ENCODE peak calls at places on chromosomes 7 and 10, in five cellular contexts. C is astrocyte, N is pancreas, M is A549, X is RWPE1. F is an unnamed sample.

GRCh38 chr7:114922652-114923402 is 933 bp downstream of the MDFIC start:
- DNase-seq in C (peak), N (peak), X (peak), M (peak), F (peak)

GRCh38 chr10:131569851-131570715 is 258.6 kb upstream of the TCERG1L start:
- DNase-seq in M (no peak), N (no peak), C (no peak), X (no peak), F (no peak)

GRCh38 chr7:149816267-149816751 is 21.9 kb upstream of the ZNF862 start:
- DNase-seq in X (no peak), N (peak), M (no peak), C (no peak), F (no peak)

GRCh38 chr7:162583-163297 is 29.6 kb upstream of the FAM20C start:
- DNase-seq in X (no peak), M (no peak), C (no peak), N (peak), F (no peak)

GRCh38 chr10:113113241-113113640 is 163.2 kb downstream of the TCF7L2 start:
- DNase-seq in X (no peak), N (no peak), C (no peak), M (no peak), F (no peak)

GRCh38 chr7:19117081-19117869 is at the start of gene TWIST1:
- DNase-seq in C (peak), N (peak), X (peak), M (peak), F (no peak)

GRCh38 chr7:87416682-87417587 is 58.5 kb downstream of the ABCB4 start:
- DNase-seq in X (peak), N (peak), C (peak), M (peak), F (peak)

GRCh38 chr7:111858331-111858730 is 296.0 kb upstream of the IMMP2L start:
- DNase-seq in X (no peak), C (no peak), M (no peak), N (no peak), F (no peak)

GRCh38 chr7:44144426-44144967 is 3.4 kb upstream of the MYL7 start:
- DNase-seq in X (no peak), N (no peak), M (no peak), C (no peak), F (no peak)

GRCh38 chr10:77925410-77925794 is 1.2 kb downstream of the DLG5 start:
- DNase-seq in C (no peak), M (peak), N (no peak), X (peak), F (no peak)

GRCh38 chr10:21340341-21340740 is 185.1 kb downstream of the SKIDA1 start:
- DNase-seq in M (no peak), X (no peak), N (no peak), C (no peak), F (no peak)

GRCh38 chr10:117461766-117462423 is 80.7 kb upstream of the EMX2 start:
- DNase-seq in M (peak), N (no peak), C (peak), X (peak), F (no peak)

GRCh38 chr7:5284304-5285281 is 1.9 kb downstream of the SLC29A4 start:
- DNase-seq in M (peak), X (no peak), N (peak), C (no peak), F (peak)

GRCh38 chr7:149884016-149884415 is 10.2 kb downstream of the ATP6V0E2 start:
- DNase-seq in M (no peak), N (peak), C (no peak), X (no peak), F (peak)

GRCh38 chr7:66326501-66327180 is 121.5 kb downstream of the TPST1 start:
- DNase-seq in X (no peak), M (no peak), C (peak), N (no peak), F (no peak)

GRCh38 chr10:73113543-73113942 is 3.3 kb downstream of the NUDT13 start:
- DNase-seq in N (no peak), C (no peak), M (no peak), X (no peak), F (no peak)

GRCh38 chr10:73117976-73118743 is 7.9 kb downstream of the NUDT13 start:
- DNase-seq in X (peak), C (peak), N (no peak), M (peak), F (no peak)

GRCh38 chr10:73119952-73120351 is 9.7 kb downstream of the NUDT13 start:
- DNase-seq in N (no peak), X (no peak), M (no peak), C (no peak), F (no peak)

GRCh38 chr10:73119457-73119856 is 9.2 kb downstream of the NUDT13 start:
- DNase-seq in M (no peak), N (no peak), C (no peak), X (no peak), F (no peak)

GRCh38 chr10:73116017-73116416 is 5.8 kb downstream of the NUDT13 start:
- DNase-seq in N (no peak), C (no peak), X (no peak), M (no peak), F (no peak)
- H3K27ac ChIP-seq in N (no peak), C (no peak), X (no peak), M (no peak), F (no peak)

GRCh38 chr10:19817251-19818046 is 1.2 kb downstream of the PLXDC2 start:
- DNase-seq in N (peak), X (no peak), M (no peak), C (no peak), F (no peak)
- TF ChIP-seq CTCF in N (no peak), X (peak), M (no peak), C (no peak), F (no peak)

GRCh38 chr7:151699920-151700319 is 177.0 kb downstream of the PRKAG2 start:
- DNase-seq in X (no peak), C (peak), N (no peak), M (no peak), F (no peak)
- H3K27ac ChIP-seq in X (no peak), C (peak), N (no peak), M (peak), F (no peak)

GRCh38 chr7:71439316-71439715 is 307.4 kb downstream of the GALNT17 start:
- DNase-seq in C (no peak), X (no peak), N (no peak), M (no peak), F (no peak)
- TF ChIP-seq CTCF in C (no peak), X (no peak), N (no peak), M (no peak), F (no peak)

GRCh38 chr10:30985552-30985951 is 46.1 kb downstream of the ZNF438 start:
- DNase-seq in X (peak), N (no peak), C (peak), M (no peak), F (no peak)
- H3K27ac ChIP-seq in X (no peak), N (no peak), C (peak), M (no peak), F (peak)

GRCh38 chr10:127228195-127228785 is 31.9 kb upstream of the INSYN2A start:
- DNase-seq in M (no peak), C (no peak), X (no peak), N (no peak), F (no peak)
- TF ChIP-seq CTCF in M (no peak), C (no peak), X (no peak), N (no peak), F (no peak)

GRCh38 chr7:92076509-92076908 is 57.8 kb downstream of the CYP51A1 start:
- DNase-seq in C (no peak), M (no peak), X (peak), N (no peak), F (no peak)
- H3K27ac ChIP-seq in C (no peak), M (no peak), X (no peak), N (peak), F (no peak)

GRCh38 chr7:106047818-106048490 is 64.2 kb downstream of the SYPL1 start:
- DNase-seq in M (no peak), X (peak), C (no peak), N (no peak), F (no peak)

GRCh38 chr7:106050743-106051110 is 61.4 kb downstream of the SYPL1 start:
- DNase-seq in M (no peak), X (peak), C (peak), N (no peak), F (no peak)

GRCh38 chr7:106048621-106049020 is 63.5 kb downstream of the SYPL1 start:
- DNase-seq in N (no peak), M (no peak), X (no peak), C (no peak), F (no peak)

GRCh38 chr7:106049139-106049725 is 62.9 kb downstream of the SYPL1 start:
- DNase-seq in C (no peak), N (no peak), X (no peak), M (no peak), F (no peak)

GRCh38 chr7:106050002-106050742 is 61.9 kb downstream of the SYPL1 start:
- DNase-seq in C (peak), X (peak), N (no peak), M (peak), F (no peak)
- TF ChIP-seq CTCF in C (no peak), X (peak), N (no peak), M (peak), F (no peak)

GRCh38 chr10:35327770-35328403 is 8.4 kb upstream of the CCNY start:
- DNase-seq in X (no peak), M (no peak), C (no peak), N (no peak), F (no peak)
- H3K27ac ChIP-seq in X (no peak), M (no peak), C (peak), N (no peak), F (peak)

F was measured in lung.